ENCODE peak calls at places on chromosomes 11 and 22, in six cellular contexts. W is PC-3, D is fibroblast of the aortic adventitia, Y is AG04450, O is Peyer's patch, F is psoas muscle. P is an unnamed sample.

GRCh38 chr11:130709531-130709930 is 206.7 kb downstream of the SNX19 start:
- DNase-seq in D (no peak), F (no peak), O (no peak), Y (no peak), W (no peak), P (no peak)

GRCh38 chr11:3220521-3221407 is 2.2 kb upstream of the MRGPRG start:
- DNase-seq in O (no peak), Y (no peak), D (no peak), F (no peak), W (no peak), P (peak; percentile 58)

GRCh38 chr11:75240381-75241035 is at the start of gene TPBGL:
- DNase-seq in O (no peak), Y (no peak), F (no peak), W (no peak), D (no peak), P (peak; percentile 63)

GRCh38 chr11:36622431-36623136 is 24.5 kb upstream of the RAG2 start:
- DNase-seq in D (peak; percentile 41), W (peak; percentile 48), F (no peak), O (no peak), Y (peak; percentile 0), P (no peak)

GRCh38 chr11:114819028-114819427 is 140.7 kb downstream of the NXPE2 start:
- DNase-seq in O (no peak), W (no peak), D (no peak), Y (no peak), F (no peak), P (no peak)

GRCh38 chr11:69869311-69869939 is 50.2 kb upstream of the FGF3 start:
- DNase-seq in W (no peak), O (no peak), F (no peak), D (no peak), Y (no peak), P (peak; percentile 65)

GRCh38 chr22:37442537-37442936 is 15.3 kb upstream of the ELFN2 start:
- DNase-seq in F (no peak), D (peak; percentile 35), Y (no peak), W (peak; percentile 64), O (no peak), P (no peak)

GRCh38 chr22:22098457-22099193 is 116.0 kb upstream of the TOP3B start:
- DNase-seq in W (no peak), O (peak; percentile 30), F (no peak), Y (no peak), D (no peak), P (no peak)

GRCh38 chr22:24149191-24149590 is 32.1 kb upstream of the SUSD2 start:
- DNase-seq in F (no peak), W (no peak), Y (no peak), O (no peak), D (no peak), P (no peak)

GRCh38 chr22:18987765-18988164 is 51.7 kb upstream of the PRODH start:
- DNase-seq in F (no peak), O (no peak), D (no peak), Y (no peak), W (no peak), P (peak; percentile 46)

GRCh38 chr11:76665172-76665571 is 5.4 kb downstream of the LRRC32 start:
- DNase-seq in D (no peak), W (no peak), O (no peak), Y (no peak), F (no peak), P (peak; percentile 62)

GRCh38 chr11:36672815-36673450 is 74.9 kb upstream of the RAG2 start:
- DNase-seq in Y (peak; percentile 3), O (no peak), D (peak; percentile 66), W (peak; percentile 65), F (no peak), P (no peak)

GRCh38 chr11:68122936-68123539 is 1.9 kb upstream of the CHKA start:
- DNase-seq in W (peak; percentile 99), O (no peak), F (no peak), Y (no peak), D (no peak), P (no peak)

GRCh38 chr11:9265211-9266131 is at the start of gene DENND5A:
- DNase-seq in W (peak; percentile 75), F (peak; percentile 92), D (peak; percentile 73), O (peak; percentile 67), Y (peak; percentile 51), P (peak; percentile 90)

GRCh38 chr22:41217553-41218157 is 12.5 kb downstream of the L3MBTL2 start:
- DNase-seq in Y (peak; percentile 66), D (peak; percentile 93), W (no peak), O (peak; percentile 39), F (peak; percentile 81), P (no peak)

GRCh38 chr11:110000045-110000502 is 93.1 kb upstream of the ZC3H12C start:
- DNase-seq in F (no peak), O (no peak), W (peak; percentile 93), Y (peak; percentile 85), D (peak; percentile 96), P (no peak)

GRCh38 chr11:98711011-98711410 is 309.7 kb upstream of the CNTN5 start:
- DNase-seq in F (no peak), W (no peak), D (no peak), Y (no peak), O (no peak), P (no peak)

GRCh38 chr22:45720875-45721378 is 49.3 kb downstream of the ATXN10 start:
- DNase-seq in Y (no peak), F (no peak), O (no peak), D (peak; percentile 6), W (no peak), P (no peak)

GRCh38 chr11:31995525-31996123 is 95.2 kb upstream of the RCN1 start:
- DNase-seq in W (peak; percentile 5), O (no peak), Y (no peak), D (peak; percentile 30), F (no peak), P (no peak)

GRCh38 chr11:3626250-3626960 is 15.4 kb downstream of the ART5 start:
- DNase-seq in F (peak; percentile 73), W (no peak), D (no peak), Y (no peak), O (no peak), P (no peak)

GRCh38 chr11:117795726-117796455 is 1.1 kb downstream of the DSCAML1 start:
- DNase-seq in Y (no peak), O (no peak), D (no peak), W (no peak), F (no peak), P (no peak)

GRCh38 chr22:37080838-37081237 is 28.7 kb downstream of the TMPRSS6 start:
- DNase-seq in F (no peak), D (no peak), W (no peak), O (no peak), Y (no peak), P (no peak)

GRCh38 chr22:24819941-24820461 is 14.0 kb downstream of the SGSM1 start:
- DNase-seq in O (no peak), F (no peak), Y (no peak), D (peak; percentile 34), W (peak; percentile 4), P (no peak)

GRCh38 chr22:19703869-19704268 is 10.4 kb upstream of the SEPTIN5 start:
- DNase-seq in F (peak; percentile 34), D (no peak), O (no peak), W (no peak), Y (no peak), P (no peak)

GRCh38 chr11:73240190-73240781 is 22.2 kb downstream of the P2RY2 start:
- DNase-seq in F (peak; percentile 91), D (peak; percentile 92), W (no peak), Y (no peak), O (no peak), P (peak; percentile 87)

GRCh38 chr22:23828800-23829680 is 9.8 kb downstream of the DERL3 start:
- DNase-seq in F (peak; percentile 89), Y (no peak), W (no peak), O (no peak), D (no peak), P (no peak)

GRCh38 chr11:70112017-70112434 is 33.9 kb downstream of the ANO1 start:
- DNase-seq in F (no peak), Y (no peak), D (no peak), W (no peak), O (no peak), P (no peak)

GRCh38 chr22:29150701-29151100 is 55.0 kb upstream of the EMID1 start:
- DNase-seq in F (peak; percentile 53), W (no peak), O (no peak), Y (no peak), D (no peak), P (no peak)

GRCh38 chr22:18970180-18970947 is 34.3 kb upstream of the PRODH start:
- DNase-seq in F (peak; percentile 59), W (no peak), Y (no peak), D (no peak), O (no peak), P (no peak)

GRCh38 chr11:94796863-94797262 is 28.7 kb downstream of the AMOTL1 start:
- DNase-seq in W (peak; percentile 43), F (no peak), Y (no peak), O (no peak), D (no peak), P (no peak)

GRCh38 chr11:88594274-88594950 is 256.9 kb upstream of the CTSC start:
- DNase-seq in F (no peak), W (no peak), O (no peak), D (no peak), Y (no peak), P (no peak)

GRCh38 chr11:25593221-25593620 is 738.7 kb upstream of the ANO3 start:
- DNase-seq in Y (no peak), O (no peak), F (no peak), D (no peak), W (no peak), P (no peak)

GRCh38 chr11:65536412-65537295 is 11.8 kb downstream of the SCYL1 start:
- DNase-seq in Y (no peak), O (no peak), W (no peak), F (no peak), D (no peak), P (no peak)
- H3K4me3 ChIP-seq in Y (no peak overlapping the region), O (no peak overlapping the region), W (no peak overlapping the region), F (no peak overlapping the region), D (no peak overlapping the region), P (no peak overlapping the region)

GRCh38 chr22:35337932-35338331 is 38.2 kb downstream of the TOM1 start:
- DNase-seq in D (no peak), O (no peak), W (no peak), F (no peak), Y (no peak), P (no peak)
- TF ChIP-seq CTCF in D (no peak), O (no peak), W (peak; percentile 23), F (no peak), Y (no peak), P (no peak)

GRCh38 chr11:1693327-1694063 is 3.5 kb upstream of the KRTAP5-6 start:
- DNase-seq in Y (peak; percentile 41), D (peak; percentile 69), O (peak; percentile 69), F (peak; percentile 88), W (peak; percentile 81), P (peak; percentile 79)
- H3K4me3 ChIP-seq in Y (peak overlapping the region; percentile 35), D (peak overlapping the region; percentile 61), O (peak overlapping the region; percentile 49), F (peak overlapping the region; percentile 35), W (peak overlapping the region; percentile 63), P (peak overlapping the region; percentile 62)

DNA sequence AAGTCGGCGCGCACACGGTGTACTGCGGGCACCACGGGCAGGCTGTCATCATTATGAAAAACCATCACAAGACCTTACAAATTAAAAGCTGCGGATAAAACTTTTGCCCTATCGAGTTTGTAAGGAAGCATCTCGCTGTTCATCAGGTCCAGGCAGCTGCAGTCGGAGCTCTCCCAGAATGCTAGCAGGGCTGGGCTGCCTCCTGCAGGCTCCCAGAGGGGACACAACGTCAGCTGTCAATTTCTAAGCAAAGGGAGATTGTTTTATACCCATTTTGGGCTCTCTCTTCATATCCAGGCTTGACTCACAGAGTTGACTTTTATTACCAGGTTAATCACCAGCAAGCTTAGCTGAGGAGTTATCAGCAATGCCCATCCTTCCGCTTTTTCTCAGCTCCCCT is 375.1 kb downstream of the OPCML start:
- DNase-seq in D (no peak), Y (no peak), O (no peak), F (no peak), W (no peak), P (no peak)
- TF ChIP-seq CTCF in D (no peak), Y (no peak), O (no peak), F (no peak), W (no peak), P (no peak)

GRCh38 chr11:47330002-47330911 is 22.2 kb downstream of the MYBPC3 start:
- DNase-seq in F (peak; percentile 77), O (no peak), W (no peak), D (no peak), Y (no peak), P (peak; percentile 57)
- H3K4me3 ChIP-seq in F (peak overlapping the region; percentile 20), O (no peak overlapping the region), W (no peak overlapping the region), D (no peak overlapping the region), Y (no peak overlapping the region), P (no peak overlapping the region)